ENCODE peak calls at places on chromosomes 11 and 22, in eight cellular contexts. V, J, F, L, E, X, K and A are unnamed samples. For H3K4me1, the result is how much of the 10 kb centered on the place peaks cover.

GRCh38 chr22:46115388-46115678 is 35.0 kb upstream of the PPARA start:
- DNase-seq in K (no peak), E (no peak), V (no peak), J (no peak), X (no peak), F (no peak), L (no peak), A (no peak)

GRCh38 chr22:46958649-46959048 is 196.2 kb downstream of the TBC1D22A start:
- DNase-seq in J (no peak), F (no peak), E (no peak), L (no peak), K (no peak), V (no peak), X (no peak), A (no peak)

GRCh38 chr22:26770624-26771023 is 113.2 kb downstream of the MIAT start:
- DNase-seq in F (no peak), X (no peak), V (no peak), J (no peak), E (no peak), L (no peak), K (no peak), A (no peak)

GRCh38 chr11:67505605-67506396 is 638 bp upstream of the PITPNM1 start:
- DNase-seq in X (peak), E (peak), F (peak), V (peak), L (peak), K (peak), J (peak), A (peak)

GRCh38 chr11:124902616-124903015 is 5.0 kb upstream of the ROBO4 start:
- DNase-seq in E (no peak), J (no peak), V (no peak), L (no peak), X (no peak), F (no peak), K (no peak), A (no peak)

GRCh38 chr11:8906629-8907028 is 4.4 kb upstream of the AKIP1 start:
- DNase-seq in J (no peak), K (no peak), L (no peak), V (no peak), X (no peak), E (no peak), F (no peak), A (no peak)

GRCh38 chr11:71286701-71287643 is 34.6 kb upstream of the SHANK2 start:
- DNase-seq in K (peak), V (peak), E (no peak), X (peak), F (no peak), L (no peak), J (peak), A (peak)

GRCh38 chr11:114109206-114110090 is 49.9 kb downstream of the ZBTB16 start:
- DNase-seq in F (no peak), E (no peak), L (no peak), J (no peak), X (no peak), K (no peak), V (no peak), A (no peak)

GRCh38 chr11:27563201-27563600 is 56.6 kb upstream of the LIN7C start:
- DNase-seq in J (no peak), X (no peak), L (no peak), E (no peak), F (no peak), V (no peak), K (no peak), A (no peak)

GRCh38 chr22:36360871-36361383 is 26.8 kb downstream of the MYH9 start:
- DNase-seq in V (no peak), L (no peak), J (no peak), X (no peak), F (no peak), K (no peak), E (no peak), A (no peak)

GRCh38 chr22:48919851-48920589 is 907.7 kb downstream of the BRD1 start:
- DNase-seq in J (no peak), E (no peak), V (peak), F (no peak), K (peak), L (no peak), X (peak), A (no peak)

GRCh38 chr11:69301491-69302401 is 7.8 kb downstream of the MYEOV start:
- DNase-seq in E (no peak), L (peak), X (no peak), K (peak), F (no peak), J (no peak), V (no peak), A (peak)

GRCh38 chr22:24516301-24516737 is 21.2 kb downstream of the UPB1 start:
- DNase-seq in L (peak), E (no peak), K (no peak), J (no peak), F (no peak), X (no peak), V (peak), A (no peak)

GRCh38 chr22:26986051-26986881 is 328.9 kb downstream of the MIAT start:
- DNase-seq in J (no peak), X (no peak), L (no peak), V (no peak), F (no peak), K (no peak), E (no peak), A (no peak)

GRCh38 chr11:128207861-128208321 is 379.5 kb downstream of the ETS1 start:
- DNase-seq in F (no peak), V (no peak), L (no peak), X (no peak), E (no peak), J (no peak), K (no peak), A (no peak)

GRCh38 chr11:18611196-18611595 is 11.6 kb downstream of the MISFA start:
- DNase-seq in V (no peak), L (no peak), K (no peak), J (no peak), E (no peak), F (no peak), X (no peak), A (no peak)

GRCh38 chr11:30192620-30193019 is 38.2 kb upstream of the FSHB start:
- DNase-seq in F (no peak), E (no peak), V (no peak), J (no peak), K (no peak), X (no peak), L (no peak), A (no peak)

GRCh38 chr11:11608783-11609232 is 13.0 kb downstream of the GALNT18 start:
- DNase-seq in K (no peak), V (no peak), J (no peak), L (no peak), X (no peak), E (no peak), F (no peak), A (no peak)

GRCh38 chr11:123493393-123494063 is 63.5 kb downstream of the GRAMD1B start:
- DNase-seq in J (no peak), K (no peak), F (no peak), X (no peak), L (no peak), E (no peak), V (peak), A (no peak)

GRCh38 chr22:45968751-45969413 is 8.1 kb downstream of the WNT7B start:
- DNase-seq in L (no peak), F (no peak), K (no peak), V (no peak), X (no peak), J (no peak), E (no peak), A (no peak)

GRCh38 chr22:44901301-44901700 is 108.5 kb downstream of the PHF21B start:
- DNase-seq in X (no peak), L (no peak), J (no peak), V (no peak), F (no peak), E (no peak), K (no peak), A (no peak)

GRCh38 chr11:129593098-129593497 is 217.4 kb downstream of the BARX2 start:
- DNase-seq in K (no peak), F (no peak), E (no peak), L (no peak), V (no peak), X (no peak), J (peak), A (no peak)

GRCh38 chr22:38713921-38714320 is 8.2 kb downstream of the GTPBP1 start:
- DNase-seq in X (no peak), F (no peak), V (no peak), K (peak), E (no peak), L (no peak), J (no peak), A (no peak)
- H3K4me1 ChIP-seq in X (under half), F (half or more), V (under half), K (half or more), E (under half), L (under half), J (under half), A (half or more)

DNA sequence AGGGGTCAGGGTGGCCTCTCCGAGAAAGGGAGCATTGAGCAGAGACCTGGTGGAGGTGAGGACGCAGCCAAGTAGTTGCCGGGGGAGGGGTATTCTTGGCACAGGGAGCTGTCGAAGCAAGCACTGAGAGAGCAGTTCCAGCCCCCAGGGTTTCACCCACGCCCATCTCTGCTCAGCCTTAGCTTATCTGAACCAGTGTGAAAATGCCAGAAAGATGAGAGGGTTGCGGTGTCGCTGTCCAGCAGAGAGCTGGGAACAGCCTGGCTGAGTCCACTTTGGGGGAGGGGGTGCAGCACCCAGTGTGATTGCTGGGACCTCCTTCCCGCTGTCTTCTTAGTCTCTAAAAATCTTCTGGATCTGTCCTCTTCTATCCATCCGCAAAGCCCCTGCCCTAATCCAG is 123.3 kb upstream of the TBCEL start:
- DNase-seq in E (no peak), K (no peak), F (no peak), L (no peak), V (no peak), X (no peak), J (no peak), A (no peak)
- H3K27ac ChIP-seq in E (no peak), K (no peak), F (no peak), L (no peak), V (no peak), X (no peak), J (no peak), A (no peak)

DNA sequence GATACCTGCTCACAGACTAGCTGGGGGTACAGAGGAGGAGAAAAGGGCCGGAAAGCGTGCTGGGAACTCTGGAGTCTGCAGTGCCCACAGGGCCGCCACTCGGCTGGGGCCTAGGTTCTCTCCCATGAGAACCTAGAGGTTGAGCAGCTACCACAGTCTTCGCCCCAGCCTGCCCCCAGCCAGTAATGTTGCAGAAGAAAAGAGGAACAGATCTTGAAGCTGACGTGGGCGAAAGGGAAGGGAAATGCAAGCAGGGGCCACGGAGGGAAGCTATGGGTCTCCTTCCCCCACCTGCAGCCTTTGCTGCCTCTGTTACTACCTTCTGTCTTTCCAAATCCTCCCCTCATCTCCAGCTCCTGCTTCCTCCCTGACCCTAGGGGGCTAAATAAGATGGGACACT is 28.8 kb upstream of the P2RY2 start:
- DNase-seq in V (no peak), L (no peak), K (peak), X (peak), E (no peak), J (no peak), F (no peak), A (peak)
- H3K4me1 ChIP-seq in V (under half), L (under half), K (under half), X (under half), E (under half), J (under half), F (under half), A (under half)

DNA sequence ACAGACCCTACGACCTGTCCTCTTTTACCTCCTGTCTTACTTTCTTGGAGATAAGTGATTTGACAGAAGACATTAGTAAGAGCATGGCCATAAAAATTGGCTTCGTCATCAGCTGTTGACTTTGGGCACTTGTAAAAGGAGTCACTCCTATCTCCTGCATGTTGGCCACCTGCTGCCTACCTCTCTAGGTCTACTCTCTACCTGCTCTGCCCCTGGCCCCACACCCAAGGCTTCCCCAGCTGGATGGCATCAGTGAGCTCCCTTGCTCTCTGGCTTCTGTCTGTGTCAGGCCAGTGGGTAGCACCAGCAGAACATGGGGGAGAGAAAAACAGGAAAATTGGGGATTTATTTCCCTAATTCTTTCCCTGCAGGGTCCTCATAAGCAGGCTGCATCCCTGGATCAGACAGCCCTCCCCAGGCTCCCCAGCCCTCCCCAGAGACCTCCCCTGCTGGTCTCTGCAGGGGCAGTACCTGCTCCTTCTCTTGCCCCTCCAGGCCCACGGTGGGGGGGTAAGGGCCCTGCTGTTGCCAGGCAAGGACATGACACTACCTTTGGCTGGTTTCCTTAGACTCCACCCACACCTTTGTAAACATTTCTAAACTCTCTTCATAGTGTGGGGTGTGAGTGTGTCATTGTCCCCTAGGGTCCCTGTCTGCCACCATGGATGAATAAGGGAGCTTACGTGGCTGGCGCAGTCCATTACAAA is 157.0 kb upstream of the NECTIN1 start:
- DNase-seq in J (no peak), X (no peak), V (no peak), E (no peak), F (no peak), K (no peak), L (no peak), A (no peak)
- H3K27ac ChIP-seq in J (no peak), X (no peak), V (no peak), E (no peak), F (no peak), K (no peak), L (no peak), A (no peak)

GRCh38 chr11:118214210-118214914 is 10.4 kb downstream of the JAML start:
- DNase-seq in E (no peak), L (peak), V (no peak), X (no peak), F (no peak), K (no peak), J (no peak), A (peak)

GRCh38 chr11:118212131-118212725 is 12.6 kb downstream of the JAML start:
- DNase-seq in V (peak), L (no peak), E (no peak), F (no peak), J (no peak), K (peak), X (no peak), A (peak)

GRCh38 chr11:118215262-118215661 is 9.5 kb downstream of the JAML start:
- DNase-seq in X (no peak), J (no peak), K (no peak), L (no peak), E (no peak), V (no peak), F (no peak), A (no peak)

GRCh38 chr11:118212781-118213565 is 11.8 kb downstream of the JAML start:
- DNase-seq in E (no peak), F (no peak), J (no peak), L (no peak), V (no peak), X (no peak), K (no peak), A (no peak)

GRCh38 chr11:118213774-118214173 is 11.0 kb downstream of the JAML start:
- DNase-seq in F (no peak), E (no peak), J (no peak), L (no peak), K (no peak), X (no peak), V (no peak), A (no peak)
- H3K4me1 ChIP-seq in F (half or more), E (half or more), J (under half), L (under half), K (under half), X (under half), V (under half), A (under half)

DNA sequence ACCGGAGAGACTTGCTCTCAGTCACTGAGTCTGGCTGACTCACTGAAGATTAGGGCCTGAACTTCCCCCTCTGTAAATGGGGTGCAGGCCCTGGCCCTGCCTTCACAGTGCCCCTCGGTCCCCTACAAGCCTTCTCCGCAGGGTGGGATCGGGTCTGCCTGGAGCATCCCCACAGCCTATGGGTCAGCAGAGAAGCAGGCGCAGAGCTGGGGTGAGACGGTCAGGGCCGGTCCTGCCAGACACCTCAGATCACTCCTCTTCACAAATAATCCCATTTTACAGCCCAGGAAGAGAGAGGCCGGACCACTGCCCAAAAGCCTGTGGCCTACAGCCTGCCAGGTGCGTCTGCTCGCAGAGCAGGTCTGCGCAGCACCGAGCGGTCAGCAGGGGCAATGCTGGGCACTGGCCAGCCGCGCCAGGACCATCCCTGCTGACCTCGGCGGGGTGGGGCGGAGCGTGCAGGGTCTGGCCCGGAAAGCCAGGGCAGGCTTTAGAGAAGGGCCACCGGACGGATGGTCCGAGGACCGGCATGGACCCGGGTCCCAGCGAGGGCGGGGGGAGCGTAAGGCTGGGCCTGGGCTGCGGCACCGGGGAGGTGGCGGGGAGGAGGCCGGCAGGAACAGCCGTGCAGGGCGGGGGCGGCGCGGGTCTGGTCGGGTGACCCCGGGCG is 518 bp upstream of the SEPTIN5 start:
- DNase-seq in E (no peak), K (no peak), L (peak), F (no peak), J (no peak), V (no peak), X (no peak), A (no peak)
- H3K27ac ChIP-seq in E (no peak), K (no peak), L (no peak), F (no peak), J (no peak), V (no peak), X (no peak), A (no peak)

DNA sequence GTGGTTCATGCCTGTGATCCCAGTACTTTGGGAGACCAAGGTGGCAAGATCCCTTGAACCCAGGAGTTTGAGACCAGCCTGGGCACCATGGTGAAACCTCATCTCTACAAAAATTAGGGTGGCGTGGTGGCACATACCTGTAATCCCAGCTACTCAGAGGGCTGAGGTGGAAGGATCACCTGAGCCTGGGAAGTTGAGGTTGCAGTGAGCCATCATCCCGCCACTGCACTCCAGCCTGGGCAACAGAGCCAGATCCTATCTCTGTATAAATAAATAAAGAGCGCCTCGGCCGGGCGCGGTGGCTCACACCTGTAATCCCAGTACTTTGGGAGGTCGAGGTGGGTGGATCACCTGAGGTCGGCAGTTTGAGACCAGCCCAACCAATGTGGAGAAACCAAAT is 27.9 kb downstream of the TOB2 start:
- DNase-seq in E (no peak), X (no peak), F (no peak), L (no peak), K (no peak), J (no peak), V (no peak), A (no peak)
- H3K4me1 ChIP-seq in E (under half), X (under half), F (under half), L (under half), K (half or more), J (under half), V (under half), A (under half)

GRCh38 chr22:31151872-31152271 is 8.1 kb upstream of the RNF185 start:
- DNase-seq in F (no peak), K (no peak), V (no peak), X (no peak), L (no peak), J (no peak), E (no peak), A (no peak)

GRCh38 chr22:31155425-31155824 is 4.6 kb upstream of the RNF185 start:
- DNase-seq in L (no peak), V (no peak), J (no peak), X (no peak), F (no peak), E (no peak), K (no peak), A (no peak)

GRCh38 chr22:31150615-31151014 is 9.4 kb upstream of the RNF185 start:
- DNase-seq in K (no peak), J (no peak), X (no peak), L (no peak), V (no peak), E (no peak), F (no peak), A (no peak)

GRCh38 chr22:31153357-31153756 is 6.6 kb upstream of the RNF185 start:
- DNase-seq in J (no peak), F (no peak), V (no peak), E (no peak), X (no peak), K (no peak), L (peak), A (no peak)

DNA sequence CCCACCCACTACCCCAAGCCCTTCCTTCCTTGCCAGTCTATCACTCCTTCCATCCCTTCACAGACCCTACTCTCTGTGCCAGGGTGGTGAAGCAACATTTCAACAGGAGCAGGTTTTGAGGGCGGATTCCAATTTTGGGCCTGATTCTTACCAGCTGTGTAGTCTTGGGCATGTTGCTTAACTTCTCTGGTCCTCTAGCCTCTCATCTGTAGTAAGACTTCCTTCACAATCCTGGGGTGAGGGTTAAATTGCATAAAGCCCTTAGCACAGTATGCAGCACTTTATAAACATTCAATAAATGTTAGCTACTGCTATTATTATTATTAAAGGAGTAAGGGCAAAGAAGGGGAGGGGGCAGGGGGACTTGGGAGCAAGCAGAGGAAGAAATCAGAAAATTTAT is 5.0 kb upstream of the RNF185 start:
- DNase-seq in F (no peak), X (no peak), E (no peak), K (no peak), J (no peak), L (no peak), V (no peak), A (no peak)
- H3K27ac ChIP-seq in F (no peak), X (peak), E (no peak), K (peak), J (peak), L (peak), V (no peak), A (peak)

GRCh38 chr11:83034673-83035014 is 37.1 kb downstream of the RAB30 start:
- DNase-seq in F (no peak), E (no peak), V (no peak), X (no peak), K (no peak), L (no peak), J (no peak), A (no peak)
- H3K4me1 ChIP-seq in F (under half), E (under half), V (under half), X (under half), K (under half), L (under half), J (under half), A (under half)